ENCODE peak calls at places on chromosomes 6 and 20, in nine cellular contexts. M, G, U, Q, W, T, L, V and H are unnamed samples.

GRCh38 chr20:64222851-64223525 is 32.6 kb upstream of the PCMTD2 start:
- DNase-seq in U (peak; percentile 77), V (no peak), Q (no peak), W (peak; percentile 72), T (no peak), M (no peak), G (no peak), L (peak; percentile 61), H (no peak)

GRCh38 chr20:42482808-42483207 is 706.9 kb downstream of the PTPRT start:
- DNase-seq in Q (no peak), T (no peak), U (no peak), M (no peak), V (no peak), G (no peak), W (no peak), L (no peak), H (no peak)

GRCh38 chr6:159616456-159616855 is 76.6 kb downstream of the SOD2 start:
- DNase-seq in V (no peak), M (no peak), G (no peak), W (no peak), T (no peak), L (no peak), U (no peak), Q (no peak), H (no peak)

GRCh38 chr20:5689451-5689850 is 60.8 kb upstream of the SHLD1 start:
- DNase-seq in W (no peak), T (no peak), V (no peak), U (no peak), L (no peak), Q (no peak), G (no peak), M (no peak), H (no peak)

GRCh38 chr6:72913797-72914196 is 291.9 kb downstream of the KCNQ5 start:
- DNase-seq in L (no peak), U (no peak), T (no peak), G (no peak), Q (no peak), W (no peak), V (no peak), M (no peak), H (no peak)

GRCh38 chr6:79431469-79431868 is 105.8 kb downstream of the LCA5 start:
- DNase-seq in Q (peak; percentile 13), M (no peak), L (no peak), T (no peak), W (no peak), G (no peak), U (no peak), V (peak; percentile 68), H (no peak)

GRCh38 chr6:40695750-40696415 is 108.7 kb upstream of the LRFN2 start:
- DNase-seq in L (no peak), U (no peak), W (peak; percentile 56), T (no peak), M (no peak), Q (no peak), V (no peak), G (no peak), H (no peak)

GRCh38 chr6:9335470-9335869 is 900.1 kb upstream of the SLC35B3 start:
- DNase-seq in M (no peak), L (no peak), U (no peak), T (no peak), W (no peak), G (no peak), Q (no peak), V (no peak), H (no peak)

GRCh38 chr6:119801041-119801440 is 451.5 kb upstream of the MAN1A1 start:
- DNase-seq in G (no peak), V (no peak), L (no peak), U (no peak), Q (no peak), W (no peak), M (no peak), T (no peak), H (no peak)

GRCh38 chr6:9250852-9251251 is 815.5 kb upstream of the SLC35B3 start:
- DNase-seq in Q (peak; percentile 68), V (peak; percentile 87), L (no peak), U (peak; percentile 26), W (peak; percentile 57), G (no peak), M (no peak), T (no peak), H (no peak)

GRCh38 chr20:44051661-44052000 is 135.4 kb downstream of the JPH2 start:
- DNase-seq in G (no peak), U (no peak), T (no peak), L (no peak), M (peak; percentile 51), V (no peak), W (peak; percentile 7), Q (no peak), H (peak; percentile 49)

GRCh38 chr6:6962699-6963098 is 145.1 kb upstream of the RREB1 start:
- DNase-seq in W (no peak), U (no peak), M (no peak), L (no peak), V (no peak), T (no peak), Q (peak; percentile 6), G (no peak), H (no peak)

GRCh38 chr20:23638309-23638708 is 554 bp upstream of the CST3 start:
- DNase-seq in M (no peak), Q (no peak), W (no peak), V (no peak), U (no peak), G (no peak), T (no peak), L (no peak), H (no peak)

GRCh38 chr20:4999788-5000187 is 1.5 kb downstream of the SLC23A2 start:
- DNase-seq in V (no peak), G (no peak), T (no peak), W (no peak), M (no peak), U (no peak), Q (no peak), L (no peak), H (no peak)

GRCh38 chr6:21265264-21266044 is 328.1 kb upstream of the SOX4 start:
- DNase-seq in L (no peak), Q (no peak), U (no peak), M (no peak), G (no peak), W (no peak), T (no peak), V (no peak), H (no peak)

GRCh38 chr20:36126836-36127529 is 27.6 kb upstream of the EPB41L1 start:
- DNase-seq in V (peak; percentile 56), Q (no peak), L (no peak), T (no peak), W (no peak), M (no peak), G (no peak), U (no peak), H (no peak)

GRCh38 chr6:146550911-146551310 is 7.3 kb downstream of the RAB32 start:
- DNase-seq in G (no peak), L (no peak), M (no peak), Q (no peak), T (no peak), V (no peak), U (no peak), W (no peak), H (no peak)

GRCh38 chr20:15603978-15604377 is 969.3 kb downstream of the KIF16B start:
- DNase-seq in G (no peak), Q (no peak), W (no peak), U (no peak), L (no peak), T (no peak), M (no peak), V (no peak), H (no peak)

GRCh38 chr6:113645986-113646385 is 211.2 kb upstream of the MARCKS start:
- DNase-seq in M (no peak), G (no peak), T (no peak), L (no peak), U (no peak), Q (no peak), V (no peak), W (no peak), H (no peak)
- H3K27ac ChIP-seq in M (no peak overlapping the region), G (no peak overlapping the region), T (no peak overlapping the region), L (no peak overlapping the region), U (no peak overlapping the region), Q (peak overlapping the region; percentile 1), V (no peak overlapping the region), W (no peak overlapping the region), H (no peak overlapping the region)

GRCh38 chr6:142015011-142015410 is 117.7 kb upstream of the GJE1 start:
- DNase-seq in V (peak; percentile 68), T (no peak), Q (no peak), L (no peak), W (no peak), U (no peak), G (no peak), M (no peak), H (no peak)
- H3K4me3 ChIP-seq in V (peak overlapping the region; percentile 14), T (no peak overlapping the region), Q (no peak overlapping the region), L (no peak overlapping the region), W (no peak overlapping the region), U (no peak overlapping the region), G (no peak overlapping the region), M (no peak overlapping the region), H (no peak overlapping the region)

DNA sequence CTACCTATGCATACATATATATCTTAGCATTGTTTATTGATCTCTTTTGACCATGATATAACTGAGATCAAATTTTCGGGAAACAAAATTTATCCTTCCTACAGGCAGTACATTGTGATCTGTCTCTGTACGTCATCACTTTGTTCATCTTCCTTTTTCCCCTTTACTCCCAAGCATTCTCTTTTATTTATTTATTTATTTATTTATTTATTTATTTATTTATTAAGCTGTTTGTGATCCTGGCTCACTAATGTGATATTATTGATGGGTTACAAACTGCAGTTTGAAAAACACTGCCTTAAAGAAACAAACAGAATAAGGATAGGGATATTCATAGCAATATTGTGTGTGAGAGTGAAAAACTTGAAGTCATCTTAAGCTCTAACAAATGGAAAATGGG is 51.2 kb downstream of the MACROD2 start:
- DNase-seq in V (no peak), W (no peak), Q (no peak), U (no peak), T (no peak), G (no peak), L (no peak), M (no peak), H (no peak)
- H3K27ac ChIP-seq in V (no peak overlapping the region), W (no peak overlapping the region), Q (no peak overlapping the region), U (no peak overlapping the region), T (no peak overlapping the region), G (no peak overlapping the region), L (no peak overlapping the region), M (no peak overlapping the region), H (no peak overlapping the region)

DNA sequence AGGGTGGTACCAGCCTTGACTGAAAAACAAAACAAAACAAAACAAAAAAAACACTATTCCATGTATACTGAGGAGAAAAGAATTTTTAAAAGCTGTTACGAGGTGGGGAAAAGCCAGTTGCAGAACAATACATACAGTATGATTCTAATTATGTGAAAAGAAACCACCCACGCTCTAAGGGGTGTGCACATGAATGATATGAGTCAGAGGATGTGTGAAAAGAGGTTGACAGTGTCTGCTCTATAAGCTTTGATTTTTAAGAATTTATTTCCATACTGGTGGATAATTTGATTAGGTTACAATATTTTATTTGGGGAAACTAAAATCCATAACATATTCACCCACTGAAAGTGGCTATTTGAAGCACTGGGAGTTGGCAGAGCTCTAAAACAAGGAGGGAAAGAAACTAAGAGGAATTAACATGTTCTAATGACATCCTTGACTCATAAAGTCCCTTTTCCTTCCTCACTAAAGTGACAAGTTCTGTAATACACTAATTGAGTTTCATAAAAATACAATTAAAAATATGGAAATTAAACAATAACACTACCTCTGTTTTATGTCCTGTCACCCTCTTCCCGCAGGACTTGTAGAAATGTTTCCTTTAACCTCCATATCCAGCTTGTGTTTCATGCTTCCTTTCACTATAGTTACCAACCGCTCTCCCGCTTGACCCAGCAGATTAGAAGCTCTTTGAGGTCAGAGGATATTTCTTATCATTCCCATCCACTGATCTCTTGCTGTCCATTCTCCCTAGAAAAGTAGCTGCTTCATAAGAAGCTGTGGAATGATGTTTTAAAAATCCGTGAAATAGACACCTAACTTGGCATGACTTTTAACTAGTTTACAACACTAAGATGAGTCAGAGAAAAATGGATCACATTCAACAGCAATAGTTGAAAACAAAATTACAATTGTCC is 118.6 kb upstream of the CCDC28A start:
- DNase-seq in V (no peak), G (no peak), U (no peak), T (no peak), L (no peak), W (no peak), Q (no peak), M (no peak), H (no peak)
- H3K4me3 ChIP-seq in V (no peak overlapping the region), G (no peak overlapping the region), U (no peak overlapping the region), T (no peak overlapping the region), L (no peak overlapping the region), W (no peak overlapping the region), Q (no peak overlapping the region), M (no peak overlapping the region), H (no peak overlapping the region)